ENCODE peak calls at places on chromosomes 7 and 10, in four cellular contexts. K is HepG2, Y is H1, Q is HCT116. D is an unnamed sample.

GRCh38 chr10:90579602-90580242 is 278.1 kb downstream of the HTR7 start:
- DNase-seq in K (peak), Y (no peak), Q (peak), D (no peak)

GRCh38 chr7:134643131-134643530 is 3.5 kb upstream of the BPGM start:
- DNase-seq in K (no peak), Y (no peak), Q (no peak), D (no peak)

GRCh38 chr10:51215956-51216834 is 141.9 kb downstream of the PRKG1 start:
- DNase-seq in K (no peak), Y (no peak), Q (no peak), D (no peak)

GRCh38 chr10:114525368-114525949 is 121.2 kb upstream of the AFAP1L2 start:
- DNase-seq in K (no peak), Y (no peak), Q (no peak), D (no peak)

GRCh38 chr7:73496626-73497025 is 25.5 kb downstream of the BAZ1B start:
- DNase-seq in K (no peak), Y (no peak), Q (no peak), D (no peak)

GRCh38 chr10:1057106-1057657 is 997 bp downstream of the WDR37 start:
- DNase-seq in K (no peak), Y (no peak), Q (no peak), D (no peak)

GRCh38 chr10:119026301-119027110 is 3.0 kb upstream of the NANOS1 start:
- DNase-seq in K (no peak), Y (peak), Q (no peak), D (no peak)

GRCh38 chr10:122267849-122268737 is 3.0 kb upstream of the BTBD16 start:
- DNase-seq in K (peak), Y (peak), Q (peak), D (peak)

GRCh38 chr10:14750900-14751575 is 23.7 kb downstream of the FAM107B start:
- DNase-seq in K (no peak), Y (no peak), Q (no peak), D (no peak)

GRCh38 chr7:28942158-28942557 is 16.0 kb downstream of the TRIL start:
- DNase-seq in K (no peak), Y (no peak), Q (no peak), D (no peak)

GRCh38 chr7:131010714-131011436 is 276.9 kb upstream of the KLF14 start:
- DNase-seq in K (no peak), Y (no peak), Q (no peak), D (no peak)

GRCh38 chr7:24587853-24588252 is 14.6 kb downstream of the PALS2 start:
- DNase-seq in K (peak), Y (peak), Q (no peak), D (peak)

GRCh38 chr7:44382459-44383300 is 57.3 kb upstream of the CAMK2B start:
- DNase-seq in K (no peak), Y (peak), Q (no peak), D (no peak)

GRCh38 chr7:21939858-21940322 is 5.8 kb downstream of the CDCA7L start:
- DNase-seq in K (no peak), Y (no peak), Q (no peak), D (no peak)
- H3K4me2 ChIP-seq in K (no peak), Y (no peak), Q (no peak), D (no peak)

DNA sequence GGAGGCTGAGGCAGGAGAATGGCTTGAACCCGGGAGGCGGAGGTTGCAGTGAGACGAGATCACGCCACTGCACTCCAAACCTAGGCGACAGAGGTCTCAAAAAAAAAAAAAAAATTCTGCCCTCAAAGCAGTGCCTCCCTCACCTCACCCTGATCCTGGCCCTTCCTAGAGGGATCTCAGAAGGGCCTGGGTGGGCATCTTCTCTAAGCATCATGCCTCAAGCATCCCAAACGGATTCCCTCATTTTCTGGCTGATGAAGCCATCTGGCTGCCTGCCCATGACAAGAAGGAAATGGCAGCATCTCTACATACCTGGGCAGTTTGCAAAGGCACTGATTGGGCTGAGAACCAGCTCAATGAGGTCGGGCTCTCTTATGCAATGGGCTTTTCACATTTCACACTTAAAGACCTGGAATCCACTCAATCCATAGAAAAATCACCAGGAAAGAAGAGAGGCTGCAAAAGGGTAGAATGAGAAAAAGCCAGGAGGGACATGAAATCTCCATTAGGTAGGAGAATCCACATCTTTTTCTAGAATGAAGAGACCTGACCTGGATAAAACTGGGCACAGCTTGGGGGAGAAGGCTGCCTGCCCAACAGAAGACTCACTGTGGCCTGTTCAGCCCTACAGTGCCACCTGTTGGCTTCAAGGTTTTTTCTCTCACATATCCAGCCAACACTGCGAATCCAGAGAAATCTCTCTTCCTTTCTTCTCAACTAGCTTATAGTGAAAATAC is 48.1 kb downstream of the PDLIM1 start:
- DNase-seq in K (peak), Y (peak), Q (no peak), D (no peak)
- TF ChIP-seq FOSL1 in K (no peak), Y (no peak), Q (no peak), D (no peak)

GRCh38 chr7:913736-914520 is 37.6 kb downstream of the GET4 start:
- DNase-seq in K (no peak), Y (no peak), Q (no peak), D (no peak)
- H3K4me2 ChIP-seq in K (no peak), Y (no peak), Q (no peak), D (no peak)

DNA sequence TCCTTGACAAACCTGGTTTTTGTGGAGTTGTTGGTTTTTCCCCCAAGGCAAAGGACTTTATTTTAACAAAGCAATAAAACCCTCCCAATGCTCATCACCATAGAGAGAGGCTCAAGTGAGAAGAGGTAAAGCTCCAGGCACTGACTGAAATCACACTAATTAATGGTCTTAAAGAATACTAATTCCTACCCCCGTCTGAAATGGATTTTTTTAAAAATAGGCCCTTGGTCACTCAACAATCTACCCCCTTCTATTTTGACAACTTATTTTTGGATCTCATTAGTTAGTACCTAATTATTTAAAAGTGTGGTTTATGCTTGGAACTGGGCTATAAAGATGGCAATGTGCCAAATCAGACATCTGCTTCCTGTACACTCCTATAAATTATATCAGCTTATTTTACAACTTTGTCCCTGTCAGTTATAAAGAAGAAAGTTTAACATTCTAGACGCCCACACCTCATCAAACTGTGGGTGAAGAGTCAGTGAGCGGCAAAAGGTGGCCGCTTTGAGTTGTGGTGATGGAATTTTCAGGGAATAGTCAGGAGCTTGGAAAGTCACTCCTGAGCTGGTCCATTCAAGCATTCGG is 10.6 kb downstream of the GLI3 start:
- DNase-seq in K (no peak), Y (no peak), Q (no peak), D (no peak)
- TF ChIP-seq FOSL1 in K (no peak), Y (no peak), Q (no peak), D (no peak)

DNA sequence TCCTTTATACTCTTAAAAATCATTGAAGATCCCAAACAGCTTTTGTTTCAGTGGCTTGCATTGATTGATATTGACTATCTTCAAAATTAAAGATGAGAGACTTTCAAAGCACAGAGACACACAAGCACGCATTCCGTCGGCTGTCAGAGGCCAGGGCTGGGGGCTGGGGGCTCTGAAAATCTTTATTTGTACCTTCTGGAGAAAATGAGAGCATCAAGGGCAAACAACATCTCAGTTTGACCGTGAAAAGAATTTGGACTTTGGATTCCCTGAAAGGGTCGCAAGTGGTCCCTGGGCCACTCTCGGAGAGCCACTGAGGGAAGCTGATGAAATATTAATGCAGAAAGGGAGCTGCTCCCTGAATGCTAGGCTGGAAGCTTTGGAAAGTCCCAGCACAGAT is 96.4 kb downstream of the CHST15 start:
- DNase-seq in K (no peak), Y (no peak), Q (no peak), D (no peak)
- H3K4me2 ChIP-seq in K (no peak), Y (no peak), Q (no peak), D (no peak)

D was measured in K562.